ENCODE peak calls at places on chromosomes 1 and 21, in six cellular contexts. L is spleen, F is A549, A is heart left ventricle, I is tibial nerve, B is prostate gland. X is an unnamed sample. For H3K4me1, the result is how much of the 10 kb centered on the place peaks cover.

GRCh38 chr21:44881586-44881939 is 8.1 kb upstream of the PTTG1IP start:
- DNase-seq in A (no peak), B (no peak), F (no peak), I (no peak), L (no peak), X (no peak)

GRCh38 chr1:155052412-155053400 is 1.6 kb downstream of the ADAM15 start:
- DNase-seq in F (peak), A (peak), I (no peak), L (no peak), B (peak), X (no peak)

GRCh38 chr1:85849660-85850059 is 141.4 kb upstream of the ZNHIT6 start:
- DNase-seq in A (no peak), I (no peak), L (no peak), F (no peak), B (no peak), X (no peak)

GRCh38 chr1:42177551-42177981 is 13.0 kb upstream of the GUCA2A start:
- DNase-seq in I (no peak), L (no peak), A (no peak), B (no peak), F (no peak), X (no peak)

GRCh38 chr1:234185438-234185837 is 187.8 kb upstream of the COA6 start:
- DNase-seq in I (no peak), A (no peak), F (no peak), B (no peak), L (no peak), X (no peak)

GRCh38 chr21:28393279-28393678 is 599.4 kb downstream of the LTN1 start:
- DNase-seq in I (no peak), L (no peak), B (no peak), A (no peak), F (no peak), X (no peak)

GRCh38 chr1:167408355-167408754 is 110.0 kb downstream of the CD247 start:
- DNase-seq in A (no peak), I (no peak), B (no peak), F (no peak), L (no peak), X (no peak)

GRCh38 chr1:108817016-108817415 is 39.9 kb downstream of the AKNAD1 start:
- DNase-seq in A (peak), B (no peak), F (no peak), L (no peak), I (peak), X (peak)

GRCh38 chr1:55542901-55543504 is 327.8 kb upstream of the USP24 start:
- DNase-seq in L (no peak), F (no peak), A (no peak), I (no peak), B (no peak), X (no peak)

GRCh38 chr1:165828581-165829329 is 1.3 kb downstream of the UCK2 start:
- DNase-seq in L (peak), I (no peak), A (peak), F (peak), B (peak), X (peak)

GRCh38 chr1:19463204-19463803 is 22.0 kb downstream of the CAPZB start:
- DNase-seq in L (peak), A (no peak), B (no peak), F (no peak), I (no peak), X (peak)

DNA sequence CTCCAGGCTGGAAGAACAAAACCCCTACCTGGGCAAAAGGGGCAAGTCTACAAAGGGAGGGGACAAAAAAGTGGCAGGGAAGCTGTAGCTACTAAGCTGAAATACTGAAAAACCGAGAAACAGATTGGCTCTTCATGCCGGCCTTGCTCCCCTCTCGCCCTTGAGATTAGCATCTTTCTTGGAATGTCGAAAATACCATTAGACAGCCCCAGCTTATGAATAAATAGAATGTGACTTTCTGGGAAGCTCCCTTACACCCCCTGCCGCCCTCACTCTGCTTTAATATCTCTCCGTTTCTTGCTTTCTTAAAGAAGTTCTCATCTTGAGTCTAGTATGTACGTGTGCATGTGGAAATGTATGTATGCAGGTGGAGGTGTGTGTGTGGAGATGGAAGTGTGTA is 14.1 kb downstream of the TRAF3IP3 start:
- DNase-seq in L (no peak), F (no peak), B (no peak), I (no peak), A (no peak), X (no peak)
- H3K4me1 ChIP-seq in L (half or more), F (under half), B (under half), I (under half), A (under half), X (under half)

GRCh38 chr1:7476861-7477534 is 294.1 kb upstream of the VAMP3 start:
- DNase-seq in F (no peak), A (no peak), B (no peak), L (no peak), I (no peak), X (no peak)

GRCh38 chr1:7478797-7479499 is 292.1 kb upstream of the VAMP3 start:
- DNase-seq in F (peak), B (no peak), L (no peak), I (no peak), A (peak), X (no peak)

GRCh38 chr1:7479544-7479943 is 291.6 kb upstream of the VAMP3 start:
- DNase-seq in F (no peak), B (no peak), L (no peak), A (no peak), I (no peak), X (no peak)

GRCh38 chr1:7477593-7477992 is 293.5 kb upstream of the VAMP3 start:
- DNase-seq in A (no peak), L (no peak), I (no peak), F (no peak), B (no peak), X (no peak)

DNA sequence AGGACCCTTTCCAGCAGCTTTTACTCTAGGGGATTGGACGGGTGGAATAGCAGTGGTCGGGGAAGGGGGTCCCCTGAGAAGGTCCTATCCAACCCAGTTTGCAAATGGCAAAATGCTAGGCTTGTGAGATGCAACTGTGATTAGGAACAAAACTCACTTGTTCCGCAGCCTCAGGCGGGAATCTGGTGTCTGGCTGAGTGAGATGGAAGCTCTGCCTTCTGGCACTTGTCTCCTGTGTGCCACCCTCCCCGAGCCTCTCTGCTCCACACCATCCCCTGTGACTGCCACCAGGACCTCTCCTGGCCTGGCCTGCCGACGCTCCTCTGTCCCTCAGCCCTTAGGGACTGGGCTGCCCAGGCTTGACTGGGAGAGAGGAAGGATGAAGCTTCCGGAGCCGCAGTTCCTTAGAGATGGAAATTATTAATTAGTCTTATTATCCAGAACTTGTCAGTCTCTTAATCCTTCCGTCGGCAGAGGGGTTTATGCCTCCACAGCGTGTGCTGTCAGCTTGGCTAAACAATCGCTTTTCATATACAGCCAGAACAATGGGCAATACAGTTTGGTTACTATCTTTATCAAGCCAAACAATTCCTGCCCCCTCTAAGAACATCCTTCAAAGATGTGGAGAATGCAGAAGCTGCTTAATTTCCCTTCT is 292.8 kb upstream of the VAMP3 start:
- DNase-seq in I (no peak), B (no peak), A (no peak), F (no peak), L (no peak), X (no peak)
- TF ChIP-seq POLR2A in I (no peak), B (no peak), A (no peak), F (no peak), L (no peak), X (no peak)

GRCh38 chr1:211601982-211602644 is 23.2 kb upstream of the SLC30A1 start:
- DNase-seq in L (no peak), B (no peak), I (no peak), F (no peak), A (no peak), X (no peak)
- H3K4me1 ChIP-seq in L (under half), B (under half), I (under half), F (under half), A (under half), X (under half)

DNA sequence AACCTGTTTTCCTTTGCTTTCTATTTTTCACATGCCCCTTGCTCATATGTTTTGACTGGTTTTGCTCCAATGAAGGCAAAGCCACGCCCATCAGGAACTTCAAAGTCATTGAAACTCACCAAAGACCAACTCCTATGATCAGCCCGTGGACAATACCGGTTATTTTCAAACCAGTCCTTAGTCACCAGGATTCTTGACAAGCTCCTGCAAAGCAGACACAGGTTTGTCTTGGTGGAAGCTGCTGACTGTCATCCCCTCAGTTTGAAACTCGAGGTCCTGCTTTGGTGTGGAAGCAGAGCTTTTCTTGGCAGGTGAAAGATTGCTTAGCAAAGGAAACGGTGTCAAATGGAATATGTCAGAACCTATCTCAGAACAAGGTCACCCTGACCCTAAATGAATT is 384.7 kb upstream of the CXADR start:
- DNase-seq in F (no peak), L (no peak), A (no peak), I (no peak), B (no peak), X (no peak)
- TF ChIP-seq POLR2A in F (no peak), L (no peak), A (no peak), I (no peak), B (no peak), X (no peak)

DNA sequence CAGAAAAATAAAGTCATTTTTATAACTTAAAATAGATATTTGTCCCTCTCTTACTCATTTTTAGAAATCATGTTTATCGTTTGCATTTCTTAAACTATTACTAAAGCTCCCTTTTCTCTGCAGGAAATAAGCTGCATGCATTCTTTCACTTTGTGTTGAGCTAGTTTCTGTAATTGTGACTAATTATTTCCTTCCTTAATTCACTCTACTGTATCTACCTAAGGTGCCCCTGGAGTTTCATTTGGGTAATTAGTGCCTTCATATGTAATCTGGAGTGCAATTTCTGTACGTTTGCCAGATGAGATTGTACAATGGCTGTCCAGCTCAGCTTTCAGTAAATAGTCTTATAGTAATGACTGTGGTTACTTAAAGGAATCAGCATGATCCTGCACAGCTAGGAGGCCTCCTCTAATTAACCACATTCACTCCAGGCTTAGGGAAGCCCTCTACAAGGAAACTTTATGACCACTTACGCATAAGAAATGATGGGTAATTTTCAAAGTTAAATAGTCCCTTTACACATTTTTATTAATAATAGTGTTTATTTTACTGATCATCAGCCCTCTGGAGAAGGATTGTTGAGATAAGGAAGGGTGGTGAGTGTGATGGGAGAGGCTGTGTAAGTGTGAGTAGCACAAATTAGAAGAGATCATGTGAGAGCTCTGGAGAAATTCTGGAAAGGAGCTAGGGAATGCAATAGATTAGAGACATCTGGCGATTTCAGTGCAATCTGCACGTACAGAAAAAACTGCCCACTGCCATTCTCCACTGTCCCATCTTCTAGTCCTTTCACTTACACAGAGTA is 86.8 kb downstream of the LRRC8C start:
- DNase-seq in L (no peak), B (no peak), A (no peak), F (no peak), I (no peak), X (no peak)
- H3K4me1 ChIP-seq in L (under half), B (under half), A (under half), F (under half), I (under half), X (under half)

GRCh38 chr1:12202190-12202497 is 27.7 kb upstream of the VPS13D start:
- DNase-seq in I (no peak), L (no peak), A (no peak), F (no peak), B (no peak), X (no peak)

GRCh38 chr1:12204754-12205658 is 24.8 kb upstream of the VPS13D start:
- DNase-seq in I (no peak), F (no peak), L (no peak), A (no peak), B (no peak), X (no peak)

GRCh38 chr1:12203216-12204007 is 26.4 kb upstream of the VPS13D start:
- DNase-seq in F (no peak), A (no peak), I (no peak), L (peak), B (no peak), X (no peak)

GRCh38 chr1:12202577-12202976 is 27.3 kb upstream of the VPS13D start:
- DNase-seq in I (no peak), F (no peak), A (no peak), L (no peak), B (no peak), X (no peak)

DNA sequence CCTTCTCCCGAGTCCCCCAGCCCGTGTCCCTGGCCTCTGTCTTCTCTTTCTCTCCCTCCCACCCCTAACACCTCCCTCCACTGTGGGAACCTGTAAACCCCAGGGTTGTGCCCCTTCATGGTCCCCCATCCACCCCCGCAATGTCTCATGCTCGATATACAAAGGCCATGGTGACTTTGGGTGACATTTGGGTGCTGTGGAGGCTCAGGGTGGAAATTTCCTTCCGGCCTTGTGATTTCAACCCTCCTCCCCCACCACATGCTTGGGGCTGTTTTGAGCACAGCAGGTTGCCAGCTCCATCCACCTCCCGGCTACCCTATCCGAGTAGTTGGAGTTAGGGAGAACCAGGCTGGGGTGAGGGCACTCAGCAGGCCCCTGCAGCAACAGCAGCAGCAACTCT is 25.7 kb upstream of the VPS13D start:
- DNase-seq in L (peak), A (no peak), F (no peak), I (no peak), B (no peak), X (no peak)
- TF ChIP-seq POLR2A in L (no peak), A (no peak), F (no peak), I (no peak), B (no peak), X (no peak)

GRCh38 chr1:94068831-94069648 is 51.9 kb downstream of the ABCA4 start:
- DNase-seq in B (peak), L (no peak), A (no peak), F (peak), I (no peak), X (no peak)

GRCh38 chr1:94068096-94068830 is 52.7 kb downstream of the ABCA4 start:
- DNase-seq in A (no peak), B (no peak), L (no peak), I (no peak), F (peak), X (no peak)

GRCh38 chr1:94070746-94071318 is 50.1 kb downstream of the ABCA4 start:
- DNase-seq in F (no peak), B (no peak), I (no peak), L (no peak), A (no peak), X (no peak)

GRCh38 chr1:94069649-94070285 is 51.2 kb downstream of the ABCA4 start:
- DNase-seq in A (no peak), B (peak), I (no peak), F (peak), L (no peak), X (no peak)

DNA sequence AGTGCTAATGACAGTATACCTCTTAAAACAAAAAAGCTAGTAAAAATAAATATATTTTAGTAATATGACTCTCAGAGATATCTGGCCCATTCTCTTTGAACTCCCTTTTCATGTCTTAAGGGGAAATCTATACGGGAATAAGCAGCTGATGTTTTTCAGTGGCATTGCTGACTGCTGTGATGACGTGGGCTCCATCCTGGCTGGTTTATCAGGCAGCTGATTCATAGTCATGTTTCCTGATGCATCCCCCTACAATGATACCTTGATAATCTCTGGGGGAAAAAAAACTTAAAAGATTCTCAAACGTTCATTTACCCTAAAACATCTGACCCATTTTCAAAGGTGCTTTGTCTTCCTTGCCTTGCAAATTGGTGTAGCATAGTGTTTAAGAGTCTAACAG is 53.8 kb downstream of the ABCA4 start:
- DNase-seq in I (no peak), B (no peak), F (no peak), A (no peak), L (no peak), X (no peak)
- H3K4me1 ChIP-seq in I (under half), B (under half), F (under half), A (under half), L (under half), X (under half)

DNA sequence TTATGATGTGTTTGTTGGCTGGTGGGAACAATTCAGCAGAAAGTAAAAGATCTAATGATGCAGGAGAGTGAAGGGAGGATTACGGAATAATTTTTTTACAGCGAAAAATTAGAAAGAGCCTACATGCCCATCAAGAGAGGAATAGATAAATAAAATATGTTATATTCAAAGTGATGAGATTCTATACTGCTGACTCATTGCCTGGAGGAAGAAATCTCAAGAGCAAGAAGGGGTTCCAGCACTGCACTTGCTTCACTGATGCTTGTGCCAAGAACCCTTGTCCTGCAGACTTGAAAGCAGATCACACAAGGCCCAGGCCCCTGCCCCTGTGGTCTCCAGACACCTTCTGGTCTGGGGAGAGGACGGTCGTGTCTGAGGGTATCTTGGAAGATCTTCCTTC is 295.1 kb upstream of the POU3F1 start:
- DNase-seq in F (no peak), A (no peak), B (no peak), I (no peak), L (no peak), X (no peak)
- TF ChIP-seq POLR2A in F (no peak), A (no peak), B (no peak), I (no peak), L (no peak), X (no peak)

X was measured in breast epithelium.